ENCODE peak calls at places on chromosomes 12 and 14, in six cellular contexts. One of them, this sample, is unnamed.

GRCh38 chr12:49049566-49050224 is 10.9 kb downstream of the KMT2D start:
- DNase-seq in Peyer's patch: no peak
- DNase-seq in ovary: no peak
- DNase-seq in IMR-90: peak; percentile 76
- DNase-seq in H1: no peak
- DNase-seq in A549: peak; percentile 60
- DNase-seq in this sample: no peak

GRCh38 chr14:96042218-96042930 is 3.2 kb downstream of the C14orf132 start:
- DNase-seq in Peyer's patch: no peak
- DNase-seq in ovary: no peak
- DNase-seq in IMR-90: peak; percentile 69
- DNase-seq in H1: no peak
- DNase-seq in A549: no peak
- DNase-seq in this sample: no peak

GRCh38 chr12:72453079-72453478 is 180.9 kb downstream of the TRHDE start:
- DNase-seq in Peyer's patch: no peak
- DNase-seq in ovary: no peak
- DNase-seq in IMR-90: no peak
- DNase-seq in H1: no peak
- DNase-seq in A549: no peak
- DNase-seq in this sample: no peak

GRCh38 chr12:106629797-106630669 is 47.2 kb downstream of the RFX4 start:
- DNase-seq in Peyer's patch: no peak
- DNase-seq in ovary: no peak
- DNase-seq in IMR-90: no peak
- DNase-seq in H1: no peak
- DNase-seq in A549: no peak
- DNase-seq in this sample: no peak

GRCh38 chr12:58897969-58898368 is 22.3 kb downstream of the LRIG3 start:
- DNase-seq in Peyer's patch: no peak
- DNase-seq in ovary: no peak
- DNase-seq in IMR-90: no peak
- DNase-seq in H1: no peak
- DNase-seq in A549: no peak
- DNase-seq in this sample: no peak

GRCh38 chr12:57166971-57167371 is 19.6 kb upstream of the LRP1-AS start:
- DNase-seq in Peyer's patch: no peak
- DNase-seq in ovary: no peak
- DNase-seq in IMR-90: peak; percentile 90
- DNase-seq in H1: no peak
- DNase-seq in A549: peak; percentile 90
- DNase-seq in this sample: no peak

GRCh38 chr12:49827351-49828099 is 688 bp downstream of the NCKAP5L start:
- DNase-seq in Peyer's patch: peak; percentile 62
- DNase-seq in ovary: peak; percentile 76
- DNase-seq in IMR-90: peak; percentile 46
- DNase-seq in H1: peak; percentile 84
- DNase-seq in A549: peak; percentile 80
- DNase-seq in this sample: peak; percentile 82

GRCh38 chr14:70981005-70981952 is 74.0 kb downstream of the PCNX1 start:
- DNase-seq in Peyer's patch: no peak
- DNase-seq in ovary: no peak
- DNase-seq in IMR-90: peak; percentile 15
- DNase-seq in H1: no peak
- DNase-seq in A549: no peak
- DNase-seq in this sample: no peak

GRCh38 chr14:71336488-71337192 is 429.4 kb downstream of the PCNX1 start:
- DNase-seq in Peyer's patch: no peak
- DNase-seq in ovary: no peak
- DNase-seq in IMR-90: no peak
- DNase-seq in H1: no peak
- DNase-seq in A549: no peak
- DNase-seq in this sample: no peak

GRCh38 chr14:65972891-65973290 is 513.3 kb upstream of the CCDC196 start:
- DNase-seq in Peyer's patch: no peak
- DNase-seq in ovary: no peak
- DNase-seq in IMR-90: peak; percentile 44
- DNase-seq in H1: no peak
- DNase-seq in A549: no peak
- DNase-seq in this sample: no peak

GRCh38 chr12:56197921-56198635 is 8.8 kb upstream of the SMARCC2 start:
- DNase-seq in Peyer's patch: no peak
- DNase-seq in ovary: no peak
- DNase-seq in IMR-90: no peak
- DNase-seq in H1: no peak
- DNase-seq in A549: no peak
- DNase-seq in this sample: no peak

GRCh38 chr12:131721548-131721947 is 10.7 kb downstream of the SFSWAP start:
- DNase-seq in Peyer's patch: no peak
- DNase-seq in ovary: no peak
- DNase-seq in IMR-90: no peak
- DNase-seq in H1: no peak
- DNase-seq in A549: no peak
- DNase-seq in this sample: no peak

GRCh38 chr14:100285913-100286400 is 20.3 kb downstream of the SLC25A29 start:
- DNase-seq in Peyer's patch: no peak
- DNase-seq in ovary: no peak
- DNase-seq in IMR-90: no peak
- DNase-seq in H1: no peak
- DNase-seq in A549: no peak
- DNase-seq in this sample: no peak

GRCh38 chr12:32917094-32917611 is 20.6 kb upstream of the PKP2 start:
- DNase-seq in Peyer's patch: no peak
- DNase-seq in ovary: no peak
- DNase-seq in IMR-90: no peak
- DNase-seq in H1: no peak
- DNase-seq in A549: no peak
- DNase-seq in this sample: no peak

GRCh38 chr14:62126885-62127478 is 364.8 kb downstream of the SNAPC1 start:
- DNase-seq in Peyer's patch: no peak
- DNase-seq in ovary: no peak
- DNase-seq in IMR-90: peak; percentile 72
- DNase-seq in H1: no peak
- DNase-seq in A549: peak; percentile 31
- DNase-seq in this sample: no peak

GRCh38 chr12:109719123-109720022 is 5.7 kb downstream of the FAM222A start:
- DNase-seq in Peyer's patch: no peak
- DNase-seq in ovary: no peak
- DNase-seq in IMR-90: peak; percentile 5
- DNase-seq in H1: no peak
- DNase-seq in A549: no peak
- DNase-seq in this sample: no peak

GRCh38 chr14:62307844-62308243 is 545.6 kb downstream of the SNAPC1 start:
- DNase-seq in Peyer's patch: no peak
- DNase-seq in ovary: no peak
- DNase-seq in IMR-90: no peak
- DNase-seq in H1: no peak
- DNase-seq in A549: no peak
- DNase-seq in this sample: no peak

GRCh38 chr14:75568791-75569190 is 9.6 kb upstream of the FLVCR2 start:
- DNase-seq in Peyer's patch: no peak
- DNase-seq in ovary: no peak
- DNase-seq in IMR-90: no peak
- DNase-seq in H1: no peak
- DNase-seq in A549: no peak
- DNase-seq in this sample: no peak

GRCh38 chr14:22099942-22100763 is 426.5 kb upstream of the OR4E1 start:
- DNase-seq in Peyer's patch: peak; percentile 72
- DNase-seq in ovary: peak; percentile 79
- DNase-seq in IMR-90: peak; percentile 36
- DNase-seq in H1: peak; percentile 72
- DNase-seq in A549: peak; percentile 5
- DNase-seq in this sample: no peak

GRCh38 chr12:6053541-6053940 is 70.9 kb downstream of the VWF start:
- DNase-seq in Peyer's patch: no peak
- DNase-seq in ovary: no peak
- DNase-seq in IMR-90: peak; percentile 36
- DNase-seq in H1: no peak
- DNase-seq in A549: no peak
- DNase-seq in this sample: no peak

GRCh38 chr14:57502581-57503254 is 9.1 kb upstream of the CCDC198 start:
- DNase-seq in Peyer's patch: no peak
- DNase-seq in ovary: no peak
- DNase-seq in IMR-90: no peak
- DNase-seq in H1: no peak
- DNase-seq in A549: no peak
- DNase-seq in this sample: no peak

GRCh38 chr14:35046751-35047536 is 872 bp downstream of the FAM177A1 start:
- DNase-seq in Peyer's patch: peak; percentile 85
- DNase-seq in ovary: no peak
- DNase-seq in IMR-90: peak; percentile 4
- DNase-seq in H1: no peak
- DNase-seq in A549: peak; percentile 51
- DNase-seq in this sample: no peak

GRCh38 chr12:102484017-102484731 is 3.8 kb upstream of the IGF1 start:
- DNase-seq in Peyer's patch: peak; percentile 79
- DNase-seq in ovary: peak; percentile 68
- DNase-seq in IMR-90: peak; percentile 41
- DNase-seq in H1: peak; percentile 68
- DNase-seq in A549: peak; percentile 55
- DNase-seq in this sample: peak; percentile 61

GRCh38 chr12:5509557-5509956 is 77.6 kb downstream of the NTF3 start:
- DNase-seq in Peyer's patch: no peak
- DNase-seq in ovary: no peak
- DNase-seq in IMR-90: no peak
- DNase-seq in H1: peak; percentile 7
- DNase-seq in A549: no peak
- DNase-seq in this sample: no peak

GRCh38 chr12:102300824-102301461 is 103.3 kb upstream of the PMCH start:
- DNase-seq in Peyer's patch: no peak
- DNase-seq in ovary: no peak
- DNase-seq in IMR-90: peak; percentile 73
- DNase-seq in H1: no peak
- DNase-seq in A549: peak; percentile 12
- DNase-seq in this sample: no peak

DNA sequence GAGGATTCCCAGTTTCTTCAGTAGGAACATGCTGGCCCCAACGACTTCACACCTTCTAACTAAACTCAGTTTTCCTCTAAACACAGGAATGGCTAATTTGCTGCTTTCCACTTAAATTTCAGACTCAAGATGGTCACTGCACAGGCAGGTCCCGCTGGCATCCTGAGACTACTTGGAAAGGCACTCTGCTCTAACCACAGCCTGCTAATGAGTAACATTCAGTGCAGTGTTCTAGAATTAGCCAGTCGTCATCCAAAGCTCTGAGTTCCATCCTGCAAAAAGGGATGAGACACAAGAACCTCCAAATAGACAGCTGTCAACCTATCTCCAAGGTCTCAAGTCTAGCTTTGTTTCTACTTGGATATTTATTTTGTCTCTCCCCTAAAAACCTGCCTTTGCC is 6.0 kb downstream of the CCDC92 start:
- DNase-seq in Peyer's patch: no peak
- DNase-seq in ovary: no peak
- DNase-seq in IMR-90: peak; percentile 80
- DNase-seq in H1: no peak
- DNase-seq in A549: no peak
- DNase-seq in this sample: no peak
- H3K4me1 ChIP-seq in Peyer's patch: peaks cover 8% of the 10 kb centered on the region
- H3K4me1 ChIP-seq in ovary: peaks cover 2% of the 10 kb centered on the region
- H3K4me1 ChIP-seq in IMR-90: peaks cover 12% of the 10 kb centered on the region
- H3K4me1 ChIP-seq in H1: peaks cover 3% of the 10 kb centered on the region
- H3K4me1 ChIP-seq in A549: peaks cover 29% of the 10 kb centered on the region
- H3K4me1 ChIP-seq in this sample: no peaks in the 10 kb centered on the region

DNA sequence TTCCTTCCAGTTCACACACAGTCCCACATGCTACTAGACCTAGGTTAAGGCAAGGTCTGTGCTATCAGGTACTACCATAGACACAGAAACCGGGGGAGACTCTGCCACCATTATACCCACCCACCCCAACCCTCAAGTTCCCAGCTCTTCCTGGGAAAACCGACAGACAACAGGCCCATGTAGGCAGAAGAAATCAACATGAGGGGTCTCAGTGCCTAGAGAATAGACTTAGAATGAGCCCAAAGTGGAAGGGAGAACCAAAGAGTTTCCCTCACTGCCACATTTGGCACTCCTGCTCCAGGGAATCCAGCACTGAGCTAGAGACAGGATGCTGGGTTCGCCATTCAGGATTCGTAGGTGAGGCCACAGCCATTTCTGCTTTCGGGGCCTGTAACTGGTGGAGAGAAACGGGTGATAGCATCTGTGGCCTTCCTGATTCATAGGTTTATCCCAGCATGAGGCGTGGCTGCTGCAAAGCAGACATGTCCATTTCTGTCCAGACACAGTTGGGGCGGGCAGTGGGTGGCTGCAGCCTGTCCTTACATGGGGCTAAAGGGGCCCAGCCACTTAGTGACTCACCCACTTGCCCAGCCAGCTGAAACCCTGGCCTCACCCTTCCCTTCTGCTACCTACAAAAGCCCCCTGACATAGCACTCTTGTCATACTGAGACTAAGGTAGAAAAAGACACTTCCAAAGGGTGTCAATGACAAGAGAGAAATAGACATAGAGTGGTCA is 69.4 kb downstream of the IRF2BPL start:
- DNase-seq in Peyer's patch: no peak
- DNase-seq in ovary: no peak
- DNase-seq in IMR-90: peak; percentile 72
- DNase-seq in H1: no peak
- DNase-seq in A549: no peak
- DNase-seq in this sample: no peak
- TF ChIP-seq POLR2A in Peyer's patch: no peak
- TF ChIP-seq POLR2A in ovary: no peak
- TF ChIP-seq POLR2A in IMR-90: peak; percentile 7
- TF ChIP-seq POLR2A in H1: no peak
- TF ChIP-seq POLR2A in A549: no peak
- TF ChIP-seq POLR2A in this sample: no peak

DNA sequence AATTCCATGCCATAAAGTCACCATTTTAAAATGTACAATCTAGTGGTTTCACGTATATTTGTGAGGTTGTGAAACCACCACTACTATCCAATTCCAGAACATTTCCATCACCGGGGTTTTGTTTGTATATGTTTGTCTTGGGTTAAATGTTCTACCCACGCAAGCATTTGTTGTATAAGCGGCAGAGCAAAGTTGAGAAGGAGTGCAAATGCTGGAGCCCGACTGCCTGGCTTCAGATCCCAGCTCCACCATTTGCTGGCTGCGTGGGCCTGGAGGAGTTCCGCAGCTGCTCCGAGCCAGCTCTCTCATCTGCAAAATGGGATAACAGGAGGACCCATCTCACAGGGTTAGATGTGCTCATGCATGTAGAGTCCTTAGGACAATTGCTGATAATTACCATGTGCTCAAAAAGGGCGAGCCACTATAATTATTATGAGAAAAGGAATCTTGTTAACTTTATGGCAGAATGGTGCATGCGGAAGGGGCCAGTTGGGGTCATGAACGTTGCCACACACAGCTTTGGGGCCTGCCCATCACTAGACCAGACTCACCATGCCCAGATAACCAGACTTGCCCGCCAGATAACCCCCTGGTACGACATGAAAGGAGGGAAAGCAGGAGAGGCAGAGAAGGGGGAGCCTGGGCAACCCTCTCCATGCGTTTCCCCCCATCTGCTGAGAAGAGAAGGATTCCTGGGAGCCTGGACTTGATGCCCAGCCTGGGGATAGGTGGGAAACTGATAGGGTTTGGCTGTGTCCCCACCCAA is 6.4 kb downstream of the ACTN1 start:
- DNase-seq in Peyer's patch: no peak
- DNase-seq in ovary: no peak
- DNase-seq in IMR-90: peak; percentile 94
- DNase-seq in H1: no peak
- DNase-seq in A549: no peak
- DNase-seq in this sample: no peak
- H3K4me1 ChIP-seq in Peyer's patch: peaks cover 60% of the 10 kb centered on the region
- H3K4me1 ChIP-seq in ovary: peaks cover 42% of the 10 kb centered on the region
- H3K4me1 ChIP-seq in IMR-90: peaks cover 72% of the 10 kb centered on the region
- H3K4me1 ChIP-seq in H1: peaks cover 34% of the 10 kb centered on the region
- H3K4me1 ChIP-seq in A549: peaks cover 94% of the 10 kb centered on the region
- H3K4me1 ChIP-seq in this sample: no peaks in the 10 kb centered on the region

GRCh38 chr12:30219047-30219446 is 435.3 kb upstream of the TMTC1 start:
- DNase-seq in Peyer's patch: no peak
- DNase-seq in ovary: no peak
- DNase-seq in IMR-90: peak; percentile 22
- DNase-seq in H1: no peak
- DNase-seq in A549: no peak
- DNase-seq in this sample: no peak
- TF ChIP-seq POLR2A in Peyer's patch: no peak
- TF ChIP-seq POLR2A in ovary: no peak
- TF ChIP-seq POLR2A in IMR-90: no peak
- TF ChIP-seq POLR2A in H1: no peak
- TF ChIP-seq POLR2A in A549: no peak
- TF ChIP-seq POLR2A in this sample: no peak

This sample was measured in right lobe of liver.